ENCODE peak calls at places on chromosomes 6 and 20, in eight cellular contexts. H is anterior cingulate cortex, B is GM12878, O is ovary, P is DMS79, Y is left cardiac atrium, G is ELR, X is endothelial cell of umbilical vein. N is an unnamed sample.

GRCh38 chr6:132812756-132813172 is 1.6 kb upstream of the RPS12 start:
- DNase-seq in H (no peak), B (no peak), O (no peak), P (no peak), Y (no peak), G (no peak), X (no peak), N (no peak)

GRCh38 chr6:17986656-17987575 is 519 bp downstream of the KIF13A start:
- DNase-seq in H (peak), B (no peak), O (peak), P (no peak), Y (peak), G (peak), X (peak), N (peak)

GRCh38 chr6:52255434-52255833 is 11.1 kb upstream of the IL17F start:
- DNase-seq in H (no peak), B (no peak), O (no peak), P (no peak), Y (no peak), G (no peak), X (no peak), N (no peak)

GRCh38 chr6:160520043-160520904 is 143.8 kb downstream of the LPA start:
- DNase-seq in H (peak), B (no peak), O (peak), P (peak), Y (peak), G (peak), X (peak), N (peak)

GRCh38 chr6:52877168-52877567 is 32.3 kb downstream of the GSTA3 start:
- DNase-seq in H (no peak), B (no peak), O (no peak), P (no peak), Y (no peak), G (peak), X (no peak), N (no peak)

GRCh38 chr6:125293587-125293986 is 8.2 kb downstream of the HDDC2 start:
- DNase-seq in H (no peak), B (no peak), O (no peak), P (no peak), Y (no peak), G (no peak), X (no peak), N (no peak)

GRCh38 chr6:7568021-7568420 is 22.0 kb upstream of the SNRNP48 start:
- DNase-seq in H (no peak), B (no peak), O (no peak), P (no peak), Y (no peak), G (no peak), X (no peak), N (no peak)

GRCh38 chr6:143078468-143079324 is 18.0 kb downstream of the AIG1 start:
- DNase-seq in H (no peak), B (no peak), O (no peak), P (no peak), Y (no peak), G (no peak), X (no peak), N (no peak)

GRCh38 chr6:113858067-113858604 is 991 bp downstream of the MARCKS start:
- DNase-seq in H (peak), B (no peak), O (peak), P (peak), Y (peak), G (peak), X (peak), N (no peak)

GRCh38 chr6:117495873-117496272 is 13.4 kb downstream of the DCBLD1 start:
- DNase-seq in H (no peak), B (no peak), O (no peak), P (no peak), Y (no peak), G (peak), X (no peak), N (no peak)

GRCh38 chr6:100924574-100924973 is 43.4 kb upstream of the ASCC3 start:
- DNase-seq in H (no peak), B (no peak), O (no peak), P (no peak), Y (no peak), G (no peak), X (no peak), N (no peak)

GRCh38 chr20:22887796-22888195 is 147.3 kb upstream of the SSTR4 start:
- DNase-seq in H (no peak), B (no peak), O (no peak), P (no peak), Y (no peak), G (no peak), X (no peak), N (no peak)

GRCh38 chr6:14210077-14210476 is 92.5 kb downstream of the CD83 start:
- DNase-seq in H (no peak), B (no peak), O (no peak), P (no peak), Y (no peak), G (no peak), X (no peak), N (no peak)

GRCh38 chr6:90859612-90860011 is 272.7 kb upstream of the MAP3K7 start:
- DNase-seq in H (no peak), B (no peak), O (no peak), P (no peak), Y (no peak), G (peak), X (no peak), N (no peak)

GRCh38 chr20:1934578-1935573 is 39.7 kb downstream of the SIRPA start:
- DNase-seq in H (no peak), B (no peak), O (no peak), P (no peak), Y (peak), G (peak), X (no peak), N (peak)

GRCh38 chr6:169173532-169174268 is 79.9 kb downstream of the THBS2 start:
- DNase-seq in H (no peak), B (no peak), O (no peak), P (no peak), Y (no peak), G (peak), X (no peak), N (no peak)

GRCh38 chr20:63651942-63652191 is 1.4 kb downstream of the STMN3 start:
- DNase-seq in H (no peak), B (no peak), O (peak), P (no peak), Y (no peak), G (no peak), X (no peak), N (no peak)

GRCh38 chr6:14172575-14172974 is 55.0 kb downstream of the CD83 start:
- DNase-seq in H (no peak), B (no peak), O (no peak), P (no peak), Y (no peak), G (no peak), X (no peak), N (no peak)

GRCh38 chr6:152372945-152373344 is 264.2 kb downstream of the SYNE1 start:
- DNase-seq in H (no peak), B (no peak), O (no peak), P (no peak), Y (no peak), G (no peak), X (no peak), N (no peak)

N was measured in posterior vena cava.